ENCODE peak calls at places on chromosomes 4 and X, in five cellular contexts. Y is NCI-H2029; C is left cardiac atrium; K is activated naive CD8-positive, alpha-beta T cell treated with anti-CD3 and anti-CD28 coated beads for 36 hours; T is breast epithelium. Q is an unnamed sample.

GRCh38 chr4:98150092-98150761 is 7.0 kb upstream of the STPG2 start:
- DNase-seq in K (no peak), C (no peak), Y (no peak), T (no peak), Q (no peak)

GRCh38 chrX:70979136-70979762 is 48.4 kb upstream of the SLC7A3 start:
- DNase-seq in K (no peak), T (no peak), C (no peak), Y (no peak), Q (no peak)

GRCh38 chrX:138411048-138411447 is 300.5 kb downstream of the FGF13 start:
- DNase-seq in Y (no peak), C (no peak), T (no peak), K (no peak), Q (no peak)

GRCh38 chr4:141331534-141332358 is 111.1 kb downstream of the ZNF330 start:
- DNase-seq in Y (no peak), K (no peak), T (no peak), C (no peak), Q (no peak)

GRCh38 chrX:102085706-102086105 is 39.8 kb upstream of the TCEAL2 start:
- DNase-seq in C (no peak), K (no peak), T (no peak), Y (no peak), Q (no peak)

GRCh38 chrX:153684447-153685178 is 3.1 kb upstream of the SLC6A8 start:
- DNase-seq in T (peak; percentile 9), Y (no peak), C (no peak), K (no peak), Q (no peak)

GRCh38 chr4:112178731-112179130 is 33.5 kb downstream of the FAM241A start:
- DNase-seq in Y (no peak), K (no peak), C (no peak), T (no peak), Q (no peak)

GRCh38 chrX:107736781-107737531 is 38.6 kb downstream of the TSC22D3 start:
- DNase-seq in Y (peak; percentile 56), C (no peak), T (no peak), K (no peak), Q (no peak)

GRCh38 chrX:31058284-31058683 is 13.6 kb downstream of the FTHL17 start:
- DNase-seq in Y (no peak), T (no peak), C (no peak), K (no peak), Q (no peak)

GRCh38 chrX:16172391-16172790 is 5.1 kb downstream of the MAGEB17 start:
- DNase-seq in T (no peak), K (no peak), Y (no peak), C (no peak), Q (no peak)

GRCh38 chr4:83386931-83387897 is 52.6 kb upstream of the HPSE start:
- DNase-seq in C (no peak), Y (no peak), K (no peak), T (no peak), Q (no peak)

GRCh38 chr4:136301773-136302172 is 1230.5 kb downstream of the PCDH18 start:
- DNase-seq in T (no peak), Y (no peak), C (no peak), K (no peak), Q (no peak)

GRCh38 chr4:141686146-141686775 is 49.9 kb downstream of the IL15 start:
- DNase-seq in T (no peak), K (no peak), Y (peak; percentile 67), C (no peak), Q (no peak)

GRCh38 chrX:32877592-32877991 is 333.8 kb downstream of the DMD start:
- DNase-seq in Y (no peak), K (no peak), T (no peak), C (no peak), Q (no peak)

GRCh38 chr4:114132830-114133229 is 153.4 kb upstream of the ARSJ start:
- DNase-seq in C (no peak), K (no peak), Y (no peak), T (no peak), Q (no peak)

GRCh38 chr4:81905966-81906365 is 434.3 kb upstream of the RASGEF1B start:
- DNase-seq in T (no peak), C (no peak), Y (no peak), K (no peak), Q (no peak)

GRCh38 chr4:77773101-77773500 is 46.1 kb downstream of the CNOT6L start:
- DNase-seq in Y (no peak), C (no peak), K (no peak), T (no peak), Q (no peak)

GRCh38 chrX:103248553-103248952 is 6.4 kb downstream of the TCEAL8 start:
- DNase-seq in C (no peak), T (no peak), K (no peak), Y (no peak), Q (no peak)

Q was measured in ovary.